ENCODE peak calls at places on chromosomes 16 and 17, in six cellular contexts. J is T-helper 2 cell, R is H9, O is COR-L47, L is GM20000, P is epithelial cell of esophagus. Y is an unnamed sample.

GRCh38 chr17:50905460-50905803 is 39.3 kb upstream of the TOB1 start:
- DNase-seq in J (no peak), R (no peak), O (peak; percentile 52), L (no peak), P (peak; percentile 33), Y (no peak)

GRCh38 chr16:30183961-30184429 is 593 bp downstream of the CORO1A start:
- DNase-seq in J (peak; percentile 50), R (no peak), O (no peak), L (peak; percentile 87), P (no peak), Y (peak; percentile 94)

GRCh38 chr17:3657874-3658783 is 10.2 kb downstream of the TAX1BP3 start:
- DNase-seq in J (no peak), R (peak; percentile 37), O (no peak), L (no peak), P (no peak), Y (no peak)

GRCh38 chr17:69577098-69577497 is 162.6 kb downstream of the MAP2K6 start:
- DNase-seq in J (no peak), R (no peak), O (no peak), L (no peak), P (no peak), Y (no peak)

GRCh38 chr16:3513892-3514600 is 13.2 kb downstream of the CLUAP1 start:
- DNase-seq in J (no peak), R (no peak), O (no peak), L (no peak), P (peak; percentile 81), Y (peak; percentile 13)

GRCh38 chr17:78674156-78674555 is 97.0 kb upstream of the DNAH17 start:
- DNase-seq in J (no peak), R (no peak), O (no peak), L (no peak), P (no peak), Y (no peak)

GRCh38 chr16:56625943-56626654 is 518 bp downstream of the MT1E start:
- DNase-seq in J (no peak), R (no peak), O (no peak), L (no peak), P (peak; percentile 31), Y (no peak)

GRCh38 chr17:49381033-49381432 is 19.0 kb upstream of the ZNF652 start:
- DNase-seq in J (no peak), R (no peak), O (no peak), L (no peak), P (no peak), Y (no peak)

GRCh38 chr16:54651851-54652770 is 278.6 kb upstream of the IRX5 start:
- DNase-seq in J (no peak), R (no peak), O (no peak), L (no peak), P (peak; percentile 82), Y (no peak)

GRCh38 chr16:66695935-66696668 is 441 bp downstream of the CMTM4 start:
- DNase-seq in J (peak; percentile 6), R (peak; percentile 68), O (peak; percentile 27), L (peak; percentile 20), P (peak; percentile 56), Y (peak; percentile 44)

GRCh38 chr17:78034429-78035091 is 76.1 kb downstream of the TNRC6C start:
- DNase-seq in J (no peak), R (no peak), O (no peak), L (no peak), P (peak; percentile 65), Y (no peak)

GRCh38 chr16:526181-527014 is 1.1 kb upstream of the CAPN15 start:
- DNase-seq in J (no peak), R (no peak), O (peak; percentile 29), L (no peak), P (peak; percentile 42), Y (peak; percentile 43)

GRCh38 chr17:32100971-32101631 is 41.2 kb upstream of the RHOT1 start:
- DNase-seq in J (no peak), R (no peak), O (peak; percentile 73), L (no peak), P (no peak), Y (no peak)

GRCh38 chr16:84348386-84348785 is 20.0 kb upstream of the ATP2C2 start:
- DNase-seq in J (no peak), R (no peak), O (no peak), L (no peak), P (no peak), Y (no peak)

GRCh38 chr17:330993-331701 is 21.5 kb downstream of the RPH3AL start:
- DNase-seq in J (no peak), R (peak; percentile 29), O (no peak), L (no peak), P (no peak), Y (no peak)

GRCh38 chr16:81740163-81740562 is 38.9 kb upstream of the PLCG2 start:
- DNase-seq in J (no peak), R (peak; percentile 88), O (no peak), L (peak; percentile 76), P (no peak), Y (peak; percentile 90)

GRCh38 chr16:80299416-80299815 is 241.4 kb upstream of the DYNLRB2 start:
- DNase-seq in J (no peak), R (no peak), O (no peak), L (no peak), P (no peak), Y (no peak)

GRCh38 chr16:74160759-74161158 is 135.9 kb upstream of the PSMD7 start:
- DNase-seq in J (no peak), R (no peak), O (no peak), L (no peak), P (no peak), Y (no peak)

GRCh38 chr16:72679856-72680255 is 368.1 kb downstream of the ZFHX3 start:
- DNase-seq in J (no peak), R (no peak), O (no peak), L (no peak), P (no peak), Y (no peak)

GRCh38 chr17:65104973-65105372 is 32.2 kb upstream of the RGS9 start:
- DNase-seq in J (no peak), R (no peak), O (no peak), L (no peak), P (no peak), Y (no peak)

GRCh38 chr17:39651908-39652634 is 13.1 kb upstream of the TCAP start:
- DNase-seq in J (no peak), R (no peak), O (no peak), L (no peak), P (no peak), Y (no peak)

GRCh38 chr17:58184308-58184985 is 8.1 kb upstream of the EPX start:
- DNase-seq in J (no peak), R (peak; percentile 88), O (no peak), L (no peak), P (peak; percentile 90), Y (no peak)

GRCh38 chr16:86075488-86075785 is 176.5 kb downstream of the IRF8 start:
- DNase-seq in J (no peak), R (peak; percentile 10), O (no peak), L (no peak), P (no peak), Y (no peak)

GRCh38 chr16:85089485-85089884 is 22.8 kb downstream of the CIBAR2 start:
- DNase-seq in J (no peak), R (no peak), O (no peak), L (no peak), P (peak; percentile 81), Y (no peak)

GRCh38 chr17:48756816-48757215 is 28.3 kb upstream of the HOXB13 start:
- DNase-seq in J (no peak), R (no peak), O (peak; percentile 84), L (peak; percentile 7), P (no peak), Y (no peak)

Y was measured in GM12865.